ENCODE peak calls at places on chromosomes 7 and 10, in ten cellular contexts. One of them, this sample, is unnamed. For H3K27me3 and H3K36me3, the result is how much of the 10 kb centered on the place peaks cover.

GRCh38 chr7:74272305-74273038 is 16.7 kb upstream of the CLIP2 start:
- DNase-seq in GM23248: peak
- DNase-seq in tibial artery: peak
- DNase-seq in PC-9: peak
- DNase-seq in HCT116: no peak
- DNase-seq in aorta: peak
- DNase-seq in mammary epithelial cell: peak
- DNase-seq in heart right ventricle: peak
- DNase-seq in CD4-positive, alpha-beta memory T cell: no peak
- DNase-seq in ovary: peak
- DNase-seq in this sample: peak

GRCh38 chr10:119522747-119523426 is 19.6 kb downstream of the RGS10 start:
- DNase-seq in HCT116: peak
- DNase-seq in ovary: no peak
- DNase-seq in tibial artery: no peak
- DNase-seq in aorta: peak
- DNase-seq in heart right ventricle: no peak
- DNase-seq in mammary epithelial cell: peak
- DNase-seq in PC-9: peak
- DNase-seq in CD4-positive, alpha-beta memory T cell: no peak
- DNase-seq in GM23248: no peak
- DNase-seq in this sample: no peak

GRCh38 chr10:79316671-79317431 is 30.4 kb upstream of the PPIF start:
- DNase-seq in HCT116: no peak
- DNase-seq in CD4-positive, alpha-beta memory T cell: no peak
- DNase-seq in GM23248: peak
- DNase-seq in PC-9: no peak
- DNase-seq in tibial artery: no peak
- DNase-seq in aorta: peak
- DNase-seq in mammary epithelial cell: no peak
- DNase-seq in heart right ventricle: no peak
- DNase-seq in ovary: peak
- DNase-seq in this sample: peak

GRCh38 chr10:70784476-70784875 is 701 bp downstream of the TBATA start:
- DNase-seq in mammary epithelial cell: peak
- DNase-seq in CD4-positive, alpha-beta memory T cell: no peak
- DNase-seq in ovary: no peak
- DNase-seq in PC-9: no peak
- DNase-seq in tibial artery: no peak
- DNase-seq in GM23248: peak
- DNase-seq in aorta: no peak
- DNase-seq in HCT116: no peak
- DNase-seq in heart right ventricle: no peak
- DNase-seq in this sample: no peak

GRCh38 chr7:50792342-50793114 is 9.8 kb upstream of the GRB10 start:
- DNase-seq in aorta: peak
- DNase-seq in GM23248: peak
- DNase-seq in heart right ventricle: peak
- DNase-seq in mammary epithelial cell: no peak
- DNase-seq in PC-9: peak
- DNase-seq in CD4-positive, alpha-beta memory T cell: no peak
- DNase-seq in ovary: peak
- DNase-seq in HCT116: no peak
- DNase-seq in tibial artery: peak
- DNase-seq in this sample: no peak

GRCh38 chr10:110147961-110148360 is 59.4 kb upstream of the MXI1 start:
- DNase-seq in ovary: no peak
- DNase-seq in CD4-positive, alpha-beta memory T cell: no peak
- DNase-seq in aorta: no peak
- DNase-seq in GM23248: no peak
- DNase-seq in tibial artery: no peak
- DNase-seq in heart right ventricle: no peak
- DNase-seq in PC-9: no peak
- DNase-seq in HCT116: no peak
- DNase-seq in mammary epithelial cell: peak
- DNase-seq in this sample: no peak

GRCh38 chr7:111560773-111561658 is 1.3 kb downstream of the IMMP2L start:
- DNase-seq in ovary: no peak
- DNase-seq in mammary epithelial cell: peak
- DNase-seq in GM23248: peak
- DNase-seq in HCT116: no peak
- DNase-seq in heart right ventricle: no peak
- DNase-seq in tibial artery: no peak
- DNase-seq in aorta: no peak
- DNase-seq in CD4-positive, alpha-beta memory T cell: no peak
- DNase-seq in PC-9: peak
- DNase-seq in this sample: no peak

GRCh38 chr10:104766341-104766740 is 125.3 kb downstream of the SORCS3 start:
- DNase-seq in tibial artery: no peak
- DNase-seq in GM23248: peak
- DNase-seq in heart right ventricle: no peak
- DNase-seq in aorta: no peak
- DNase-seq in CD4-positive, alpha-beta memory T cell: no peak
- DNase-seq in PC-9: no peak
- DNase-seq in HCT116: peak
- DNase-seq in mammary epithelial cell: peak
- DNase-seq in ovary: no peak
- DNase-seq in this sample: no peak

GRCh38 chr7:2937701-2938513 is 93.8 kb upstream of the GNA12 start:
- DNase-seq in GM23248: no peak
- DNase-seq in heart right ventricle: no peak
- DNase-seq in ovary: no peak
- DNase-seq in CD4-positive, alpha-beta memory T cell: no peak
- DNase-seq in aorta: peak
- DNase-seq in PC-9: no peak
- DNase-seq in mammary epithelial cell: no peak
- DNase-seq in HCT116: no peak
- DNase-seq in tibial artery: peak
- DNase-seq in this sample: no peak

GRCh38 chr10:6144609-6145413 is 56.0 kb downstream of the RBM17 start:
- DNase-seq in CD4-positive, alpha-beta memory T cell: peak
- DNase-seq in HCT116: peak
- DNase-seq in mammary epithelial cell: peak
- DNase-seq in tibial artery: peak
- DNase-seq in aorta: peak
- DNase-seq in PC-9: peak
- DNase-seq in ovary: peak
- DNase-seq in heart right ventricle: peak
- DNase-seq in GM23248: peak
- DNase-seq in this sample: peak

GRCh38 chr7:77759294-77759889 is 38.8 kb downstream of the TMEM60 start:
- DNase-seq in CD4-positive, alpha-beta memory T cell: peak
- DNase-seq in tibial artery: no peak
- DNase-seq in GM23248: peak
- DNase-seq in aorta: no peak
- DNase-seq in ovary: no peak
- DNase-seq in mammary epithelial cell: peak
- DNase-seq in HCT116: peak
- DNase-seq in heart right ventricle: peak
- DNase-seq in PC-9: peak
- DNase-seq in this sample: peak

GRCh38 chr10:130049244-130049643 is 61.4 kb downstream of the C10orf143 start:
- DNase-seq in GM23248: no peak
- DNase-seq in tibial artery: peak
- DNase-seq in ovary: no peak
- DNase-seq in CD4-positive, alpha-beta memory T cell: no peak
- DNase-seq in PC-9: no peak
- DNase-seq in mammary epithelial cell: no peak
- DNase-seq in heart right ventricle: no peak
- DNase-seq in HCT116: no peak
- DNase-seq in aorta: peak
- DNase-seq in this sample: no peak

DNA sequence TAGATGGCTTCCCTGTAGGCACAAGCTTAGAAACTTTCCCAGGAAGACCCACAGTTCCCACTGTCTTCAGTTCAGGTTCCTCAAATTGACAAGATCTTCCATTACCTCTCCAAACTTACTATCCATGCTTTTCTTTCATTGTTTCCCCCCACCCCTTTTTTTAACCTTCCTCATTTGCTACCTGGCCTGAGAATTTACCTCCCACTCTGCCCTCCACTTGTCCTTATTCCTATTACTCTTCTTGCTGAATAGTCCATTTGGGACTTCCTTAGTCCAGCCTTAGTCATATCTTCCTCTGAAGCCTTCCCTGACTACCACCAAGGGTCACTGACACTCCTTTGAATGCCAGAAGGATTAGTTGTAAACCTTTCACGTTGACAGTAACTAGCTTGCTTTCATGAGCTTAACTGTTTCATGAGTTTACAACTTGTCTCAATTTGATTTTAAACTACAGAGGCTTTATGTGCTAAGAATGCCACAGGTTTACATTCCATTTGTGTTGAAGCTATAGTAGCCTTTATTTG is 1.2 kb upstream of the CALU start:
- DNase-seq in CD4-positive, alpha-beta memory T cell: no peak
- DNase-seq in tibial artery: no peak
- DNase-seq in PC-9: peak
- DNase-seq in GM23248: peak
- DNase-seq in heart right ventricle: no peak
- DNase-seq in aorta: no peak
- DNase-seq in HCT116: peak
- DNase-seq in ovary: no peak
- DNase-seq in mammary epithelial cell: peak
- DNase-seq in this sample: no peak
- H3K4me3 ChIP-seq in CD4-positive, alpha-beta memory T cell: peak
- H3K4me3 ChIP-seq in tibial artery: no peak
- H3K4me3 ChIP-seq in PC-9: peak
- H3K4me3 ChIP-seq in GM23248: peak
- H3K4me3 ChIP-seq in heart right ventricle: no peak
- H3K4me3 ChIP-seq in aorta: no peak
- H3K4me3 ChIP-seq in HCT116: no peak
- H3K4me3 ChIP-seq in ovary: peak
- H3K4me3 ChIP-seq in mammary epithelial cell: no peak
- H3K4me3 ChIP-seq in this sample: no peak

DNA sequence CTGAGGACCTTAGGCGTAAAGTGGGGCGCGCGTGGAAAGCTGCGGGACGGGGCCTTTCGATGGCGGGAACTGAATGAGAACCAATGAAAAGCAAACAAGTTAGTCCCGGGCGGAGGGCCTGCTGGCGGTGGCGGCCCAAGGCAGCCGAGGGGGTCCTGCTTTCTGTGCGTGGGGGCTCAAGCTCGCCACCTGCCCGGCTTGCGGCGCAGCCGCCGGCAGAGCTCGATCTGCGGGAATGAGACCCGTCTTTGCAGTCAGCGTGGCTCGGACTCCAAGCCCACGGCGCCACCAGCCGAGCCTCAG is 477 bp upstream of the CXCL12 start:
- DNase-seq in PC-9: no peak
- DNase-seq in mammary epithelial cell: no peak
- DNase-seq in heart right ventricle: no peak
- DNase-seq in GM23248: no peak
- DNase-seq in CD4-positive, alpha-beta memory T cell: no peak
- DNase-seq in HCT116: no peak
- DNase-seq in tibial artery: no peak
- DNase-seq in ovary: no peak
- DNase-seq in aorta: peak
- DNase-seq in this sample: no peak
- H3K27me3 ChIP-seq in PC-9: under half
- H3K27me3 ChIP-seq in mammary epithelial cell: under half
- H3K27me3 ChIP-seq in heart right ventricle: under half
- H3K27me3 ChIP-seq in GM23248: under half
- H3K27me3 ChIP-seq in CD4-positive, alpha-beta memory T cell: under half
- H3K27me3 ChIP-seq in HCT116: under half
- H3K27me3 ChIP-seq in tibial artery: under half
- H3K27me3 ChIP-seq in ovary: under half
- H3K27me3 ChIP-seq in aorta: under half
- H3K27me3 ChIP-seq in this sample: under half

GRCh38 chr7:145665499-145666258 is 450.9 kb upstream of the CNTNAP2 start:
- DNase-seq in mammary epithelial cell: no peak
- DNase-seq in GM23248: no peak
- DNase-seq in HCT116: no peak
- DNase-seq in aorta: no peak
- DNase-seq in tibial artery: no peak
- DNase-seq in CD4-positive, alpha-beta memory T cell: no peak
- DNase-seq in heart right ventricle: no peak
- DNase-seq in ovary: no peak
- DNase-seq in PC-9: no peak
- DNase-seq in this sample: no peak
- H3K36me3 ChIP-seq in mammary epithelial cell: under half
- H3K36me3 ChIP-seq in GM23248: under half
- H3K36me3 ChIP-seq in HCT116: under half
- H3K36me3 ChIP-seq in aorta: under half
- H3K36me3 ChIP-seq in tibial artery: under half
- H3K36me3 ChIP-seq in CD4-positive, alpha-beta memory T cell: under half
- H3K36me3 ChIP-seq in heart right ventricle: under half
- H3K36me3 ChIP-seq in ovary: under half
- H3K36me3 ChIP-seq in PC-9: under half
- H3K36me3 ChIP-seq in this sample: under half

GRCh38 chr10:73780966-73781365 is 882 bp upstream of the CHCHD1 start:
- DNase-seq in CD4-positive, alpha-beta memory T cell: no peak
- DNase-seq in tibial artery: peak
- DNase-seq in mammary epithelial cell: no peak
- DNase-seq in GM23248: peak
- DNase-seq in HCT116: no peak
- DNase-seq in ovary: no peak
- DNase-seq in PC-9: no peak
- DNase-seq in aorta: no peak
- DNase-seq in heart right ventricle: no peak
- DNase-seq in this sample: no peak
- H3K4me3 ChIP-seq in CD4-positive, alpha-beta memory T cell: peak
- H3K4me3 ChIP-seq in tibial artery: peak
- H3K4me3 ChIP-seq in mammary epithelial cell: peak
- H3K4me3 ChIP-seq in GM23248: peak
- H3K4me3 ChIP-seq in HCT116: peak
- H3K4me3 ChIP-seq in ovary: peak
- H3K4me3 ChIP-seq in PC-9: peak
- H3K4me3 ChIP-seq in aorta: peak
- H3K4me3 ChIP-seq in heart right ventricle: peak
- H3K4me3 ChIP-seq in this sample: peak

GRCh38 chr10:29879862-29880261 is 179.5 kb downstream of the JCAD start:
- DNase-seq in GM23248: no peak
- DNase-seq in heart right ventricle: no peak
- DNase-seq in PC-9: no peak
- DNase-seq in aorta: no peak
- DNase-seq in mammary epithelial cell: no peak
- DNase-seq in tibial artery: no peak
- DNase-seq in HCT116: no peak
- DNase-seq in CD4-positive, alpha-beta memory T cell: no peak
- DNase-seq in ovary: no peak
- DNase-seq in this sample: no peak

GRCh38 chr10:29877798-29878491 is 181.4 kb downstream of the JCAD start:
- DNase-seq in CD4-positive, alpha-beta memory T cell: no peak
- DNase-seq in tibial artery: peak
- DNase-seq in mammary epithelial cell: no peak
- DNase-seq in GM23248: no peak
- DNase-seq in HCT116: no peak
- DNase-seq in heart right ventricle: peak
- DNase-seq in PC-9: no peak
- DNase-seq in aorta: peak
- DNase-seq in ovary: no peak
- DNase-seq in this sample: no peak

GRCh38 chr10:29880856-29881255 is 178.5 kb downstream of the JCAD start:
- DNase-seq in heart right ventricle: no peak
- DNase-seq in HCT116: no peak
- DNase-seq in GM23248: no peak
- DNase-seq in ovary: no peak
- DNase-seq in aorta: no peak
- DNase-seq in tibial artery: no peak
- DNase-seq in mammary epithelial cell: no peak
- DNase-seq in CD4-positive, alpha-beta memory T cell: no peak
- DNase-seq in PC-9: no peak
- DNase-seq in this sample: no peak

GRCh38 chr10:29876008-29876555 is 183.3 kb downstream of the JCAD start:
- DNase-seq in GM23248: no peak
- DNase-seq in heart right ventricle: no peak
- DNase-seq in aorta: no peak
- DNase-seq in tibial artery: no peak
- DNase-seq in HCT116: no peak
- DNase-seq in mammary epithelial cell: no peak
- DNase-seq in PC-9: peak
- DNase-seq in CD4-positive, alpha-beta memory T cell: no peak
- DNase-seq in ovary: no peak
- DNase-seq in this sample: no peak

GRCh38 chr10:29878492-29878891 is 180.9 kb downstream of the JCAD start:
- DNase-seq in PC-9: no peak
- DNase-seq in ovary: no peak
- DNase-seq in HCT116: no peak
- DNase-seq in tibial artery: no peak
- DNase-seq in CD4-positive, alpha-beta memory T cell: no peak
- DNase-seq in GM23248: no peak
- DNase-seq in mammary epithelial cell: no peak
- DNase-seq in aorta: no peak
- DNase-seq in heart right ventricle: no peak
- DNase-seq in this sample: no peak
- H3K27me3 ChIP-seq in PC-9: under half
- H3K27me3 ChIP-seq in ovary: under half
- H3K27me3 ChIP-seq in HCT116: under half
- H3K27me3 ChIP-seq in tibial artery: under half
- H3K27me3 ChIP-seq in CD4-positive, alpha-beta memory T cell: under half
- H3K27me3 ChIP-seq in GM23248: half or more
- H3K27me3 ChIP-seq in mammary epithelial cell: under half
- H3K27me3 ChIP-seq in aorta: under half
- H3K27me3 ChIP-seq in heart right ventricle: under half
- H3K27me3 ChIP-seq in this sample: under half